ENCODE peak calls at places on chromosomes 6 and 20, in nine cellular contexts. One of them, this sample, is unnamed.
A peak's percentile ranks its signal among the peaks of the same experiment; 100 is the strongest.

GRCh38 chr6:160226118-160226541 is 32.5 kb downstream of the SLC22A2 start:
- DNase-seq in IMR-90: no peak
- DNase-seq in small intestine: no peak
- DNase-seq in fibroblast of lung: no peak
- DNase-seq in CD8-positive, alpha-beta memory T cell: no peak
- DNase-seq in HAP-1: no peak
- DNase-seq in BE2C: no peak
- DNase-seq in left lung: no peak
- DNase-seq in tibial artery: no peak
- DNase-seq in this sample: no peak

GRCh38 chr6:25006565-25007001 is 70.8 kb upstream of the RIPOR2 start:
- DNase-seq in left lung: peak; percentile 76
- DNase-seq in small intestine: peak; percentile 71
- DNase-seq in IMR-90: no peak
- DNase-seq in fibroblast of lung: peak; percentile 56
- DNase-seq in CD8-positive, alpha-beta memory T cell: peak; percentile 36
- DNase-seq in HAP-1: no peak
- DNase-seq in BE2C: no peak
- DNase-seq in tibial artery: peak; percentile 78
- DNase-seq in this sample: no peak

GRCh38 chr20:34269996-34270627 is 28.9 kb downstream of the ASIP start:
- DNase-seq in CD8-positive, alpha-beta memory T cell: no peak
- DNase-seq in IMR-90: no peak
- DNase-seq in fibroblast of lung: peak; percentile 34
- DNase-seq in small intestine: no peak
- DNase-seq in left lung: no peak
- DNase-seq in BE2C: no peak
- DNase-seq in HAP-1: no peak
- DNase-seq in tibial artery: no peak
- DNase-seq in this sample: no peak

GRCh38 chr6:122153530-122153929 is 245.9 kb upstream of the HSF2 start:
- DNase-seq in tibial artery: no peak
- DNase-seq in BE2C: no peak
- DNase-seq in small intestine: no peak
- DNase-seq in fibroblast of lung: no peak
- DNase-seq in HAP-1: no peak
- DNase-seq in IMR-90: no peak
- DNase-seq in left lung: no peak
- DNase-seq in CD8-positive, alpha-beta memory T cell: no peak
- DNase-seq in this sample: no peak

GRCh38 chr6:146543940-146544661 is 468 bp downstream of the RAB32 start:
- DNase-seq in HAP-1: peak; percentile 18
- DNase-seq in left lung: peak; percentile 46
- DNase-seq in fibroblast of lung: peak; percentile 48
- DNase-seq in tibial artery: peak; percentile 80
- DNase-seq in BE2C: peak; percentile 6
- DNase-seq in CD8-positive, alpha-beta memory T cell: no peak
- DNase-seq in small intestine: peak; percentile 64
- DNase-seq in IMR-90: peak; percentile 38
- DNase-seq in this sample: no peak

GRCh38 chr6:98463038-98463437 is 371.3 kb upstream of the POU3F2 start:
- DNase-seq in small intestine: no peak
- DNase-seq in left lung: no peak
- DNase-seq in IMR-90: no peak
- DNase-seq in BE2C: no peak
- DNase-seq in CD8-positive, alpha-beta memory T cell: no peak
- DNase-seq in fibroblast of lung: no peak
- DNase-seq in tibial artery: no peak
- DNase-seq in HAP-1: no peak
- DNase-seq in this sample: no peak

GRCh38 chr6:12709116-12709515 is 7.5 kb upstream of the PHACTR1 start:
- DNase-seq in fibroblast of lung: no peak
- DNase-seq in IMR-90: no peak
- DNase-seq in left lung: no peak
- DNase-seq in BE2C: no peak
- DNase-seq in tibial artery: no peak
- DNase-seq in CD8-positive, alpha-beta memory T cell: no peak
- DNase-seq in small intestine: no peak
- DNase-seq in HAP-1: no peak
- DNase-seq in this sample: no peak

GRCh38 chr6:154433477-154434241 is 76.8 kb downstream of the CNKSR3 start:
- DNase-seq in HAP-1: peak; percentile 75
- DNase-seq in IMR-90: no peak
- DNase-seq in fibroblast of lung: no peak
- DNase-seq in tibial artery: no peak
- DNase-seq in small intestine: no peak
- DNase-seq in left lung: no peak
- DNase-seq in CD8-positive, alpha-beta memory T cell: no peak
- DNase-seq in BE2C: no peak
- DNase-seq in this sample: no peak

GRCh38 chr6:3260296-3260695 is 1.5 kb downstream of the PSMG4 start:
- DNase-seq in BE2C: no peak
- DNase-seq in fibroblast of lung: no peak
- DNase-seq in left lung: no peak
- DNase-seq in small intestine: no peak
- DNase-seq in HAP-1: peak; percentile 47
- DNase-seq in tibial artery: no peak
- DNase-seq in CD8-positive, alpha-beta memory T cell: no peak
- DNase-seq in IMR-90: no peak
- DNase-seq in this sample: no peak

DNA sequence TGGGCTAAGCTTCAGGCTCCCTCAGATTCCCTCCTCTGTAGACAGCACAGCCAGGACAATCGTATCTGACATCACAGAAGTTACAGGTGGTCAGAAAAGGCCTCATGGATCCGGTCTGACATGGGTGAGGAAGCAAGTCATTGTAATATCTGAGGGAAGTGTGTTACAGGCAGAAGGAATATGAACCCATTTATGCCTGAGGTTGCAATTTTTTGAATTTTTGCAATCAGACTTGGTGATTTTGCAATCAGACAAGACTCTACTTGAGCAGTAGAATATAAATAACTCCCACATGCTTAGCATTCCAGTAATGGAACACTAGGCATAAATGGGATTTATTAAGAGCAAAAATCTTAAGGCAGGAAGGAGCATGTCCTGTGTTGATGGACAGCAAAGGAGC is 52.1 kb downstream of the CBLN4 start:
- DNase-seq in fibroblast of lung: no peak
- DNase-seq in small intestine: no peak
- DNase-seq in CD8-positive, alpha-beta memory T cell: no peak
- DNase-seq in BE2C: no peak
- DNase-seq in left lung: no peak
- DNase-seq in tibial artery: no peak
- DNase-seq in HAP-1: no peak
- DNase-seq in IMR-90: no peak
- DNase-seq in this sample: no peak
- H3K9me3 ChIP-seq in fibroblast of lung: no peaks in the 10 kb centered on the region
- H3K9me3 ChIP-seq in small intestine: no peaks in the 10 kb centered on the region
- H3K9me3 ChIP-seq in CD8-positive, alpha-beta memory T cell: no peaks in the 10 kb centered on the region
- H3K9me3 ChIP-seq in BE2C: no peaks in the 10 kb centered on the region
- H3K9me3 ChIP-seq in left lung: no peaks in the 10 kb centered on the region
- H3K9me3 ChIP-seq in tibial artery: no peaks in the 10 kb centered on the region
- H3K9me3 ChIP-seq in HAP-1: no peaks in the 10 kb centered on the region
- H3K9me3 ChIP-seq in IMR-90: peaks cover 13% of the 10 kb centered on the region
- H3K9me3 ChIP-seq in this sample: peaks cover 3% of the 10 kb centered on the region

GRCh38 chr6:164107297-164107995 is 692.9 kb downstream of the QKI start:
- DNase-seq in CD8-positive, alpha-beta memory T cell: no peak
- DNase-seq in HAP-1: no peak
- DNase-seq in left lung: no peak
- DNase-seq in fibroblast of lung: peak; percentile 9
- DNase-seq in small intestine: no peak
- DNase-seq in tibial artery: no peak
- DNase-seq in BE2C: no peak
- DNase-seq in IMR-90: no peak
- DNase-seq in this sample: no peak

GRCh38 chr6:164108869-164109769 is 694.6 kb downstream of the QKI start:
- DNase-seq in IMR-90: no peak
- DNase-seq in left lung: no peak
- DNase-seq in small intestine: no peak
- DNase-seq in CD8-positive, alpha-beta memory T cell: no peak
- DNase-seq in HAP-1: no peak
- DNase-seq in fibroblast of lung: peak; percentile 19
- DNase-seq in tibial artery: no peak
- DNase-seq in BE2C: no peak
- DNase-seq in this sample: no peak

GRCh38 chr6:164109770-164110140 is 695.2 kb downstream of the QKI start:
- DNase-seq in small intestine: no peak
- DNase-seq in HAP-1: peak; percentile 27
- DNase-seq in IMR-90: no peak
- DNase-seq in fibroblast of lung: no peak
- DNase-seq in tibial artery: no peak
- DNase-seq in left lung: no peak
- DNase-seq in CD8-positive, alpha-beta memory T cell: no peak
- DNase-seq in BE2C: peak; percentile 28
- DNase-seq in this sample: no peak

GRCh38 chr6:164106345-164106769 is 691.8 kb downstream of the QKI start:
- DNase-seq in tibial artery: no peak
- DNase-seq in small intestine: no peak
- DNase-seq in CD8-positive, alpha-beta memory T cell: no peak
- DNase-seq in HAP-1: peak; percentile 62
- DNase-seq in left lung: no peak
- DNase-seq in fibroblast of lung: no peak
- DNase-seq in IMR-90: no peak
- DNase-seq in BE2C: peak; percentile 60
- DNase-seq in this sample: no peak

GRCh38 chr6:164108092-164108491 is 693.6 kb downstream of the QKI start:
- DNase-seq in fibroblast of lung: no peak
- DNase-seq in BE2C: no peak
- DNase-seq in small intestine: no peak
- DNase-seq in left lung: no peak
- DNase-seq in IMR-90: no peak
- DNase-seq in CD8-positive, alpha-beta memory T cell: no peak
- DNase-seq in tibial artery: no peak
- DNase-seq in HAP-1: no peak
- DNase-seq in this sample: no peak
- H3K9me3 ChIP-seq in fibroblast of lung: no peaks in the 10 kb centered on the region
- H3K9me3 ChIP-seq in BE2C: no peaks in the 10 kb centered on the region
- H3K9me3 ChIP-seq in small intestine: peaks cover 2% of the 10 kb centered on the region
- H3K9me3 ChIP-seq in left lung: no peaks in the 10 kb centered on the region
- H3K9me3 ChIP-seq in IMR-90: peaks cover 32% of the 10 kb centered on the region
- H3K9me3 ChIP-seq in CD8-positive, alpha-beta memory T cell: no peaks in the 10 kb centered on the region
- H3K9me3 ChIP-seq in tibial artery: no peaks in the 10 kb centered on the region
- H3K9me3 ChIP-seq in HAP-1: no peaks in the 10 kb centered on the region
- H3K9me3 ChIP-seq in this sample: no peaks in the 10 kb centered on the region

GRCh38 chr20:22667198-22667597 is 82.8 kb upstream of the FOXA2 start:
- DNase-seq in BE2C: no peak
- DNase-seq in IMR-90: no peak
- DNase-seq in CD8-positive, alpha-beta memory T cell: no peak
- DNase-seq in left lung: no peak
- DNase-seq in fibroblast of lung: no peak
- DNase-seq in tibial artery: no peak
- DNase-seq in small intestine: no peak
- DNase-seq in HAP-1: no peak
- DNase-seq in this sample: no peak
- H3K9me3 ChIP-seq in BE2C: no peaks in the 10 kb centered on the region
- H3K9me3 ChIP-seq in IMR-90: no peaks in the 10 kb centered on the region
- H3K9me3 ChIP-seq in CD8-positive, alpha-beta memory T cell: no peaks in the 10 kb centered on the region
- H3K9me3 ChIP-seq in left lung: no peaks in the 10 kb centered on the region
- H3K9me3 ChIP-seq in fibroblast of lung: no peaks in the 10 kb centered on the region
- H3K9me3 ChIP-seq in tibial artery: peaks cover 9% of the 10 kb centered on the region
- H3K9me3 ChIP-seq in small intestine: no peaks in the 10 kb centered on the region
- H3K9me3 ChIP-seq in HAP-1: no peaks in the 10 kb centered on the region
- H3K9me3 ChIP-seq in this sample: no peaks in the 10 kb centered on the region

DNA sequence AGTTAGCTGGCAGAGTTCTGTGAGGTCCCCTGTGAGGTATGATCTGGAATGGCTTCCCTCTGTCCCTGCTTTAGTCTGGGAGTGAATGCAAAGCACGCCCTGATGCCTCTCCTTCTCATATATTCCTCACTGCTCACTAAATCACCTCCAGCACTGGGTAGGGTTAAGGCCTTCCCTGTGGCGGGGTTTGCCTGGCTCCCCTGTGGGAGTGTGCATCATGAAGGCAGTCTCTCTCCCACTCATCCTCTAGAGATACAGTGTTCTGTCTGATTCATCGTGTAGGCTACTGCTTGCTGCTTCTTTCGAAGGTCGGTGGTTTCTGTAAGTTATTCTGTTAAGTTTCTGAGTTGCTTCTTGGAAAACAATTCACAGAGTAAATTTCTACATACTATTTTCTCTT is 420.0 kb upstream of the EYS start:
- DNase-seq in fibroblast of lung: no peak
- DNase-seq in tibial artery: no peak
- DNase-seq in left lung: no peak
- DNase-seq in CD8-positive, alpha-beta memory T cell: no peak
- DNase-seq in IMR-90: no peak
- DNase-seq in HAP-1: no peak
- DNase-seq in BE2C: no peak
- DNase-seq in small intestine: no peak
- DNase-seq in this sample: no peak
- H3K9me3 ChIP-seq in fibroblast of lung: no peaks in the 10 kb centered on the region
- H3K9me3 ChIP-seq in tibial artery: no peaks in the 10 kb centered on the region
- H3K9me3 ChIP-seq in left lung: no peaks in the 10 kb centered on the region
- H3K9me3 ChIP-seq in CD8-positive, alpha-beta memory T cell: no peaks in the 10 kb centered on the region
- H3K9me3 ChIP-seq in IMR-90: peaks cover 12% of the 10 kb centered on the region
- H3K9me3 ChIP-seq in HAP-1: no peaks in the 10 kb centered on the region
- H3K9me3 ChIP-seq in BE2C: no peaks in the 10 kb centered on the region
- H3K9me3 ChIP-seq in small intestine: no peaks in the 10 kb centered on the region
- H3K9me3 ChIP-seq in this sample: no peaks in the 10 kb centered on the region

GRCh38 chr6:164998297-164998696 is 311.1 kb downstream of the C6orf118 start:
- DNase-seq in small intestine: no peak
- DNase-seq in CD8-positive, alpha-beta memory T cell: no peak
- DNase-seq in BE2C: no peak
- DNase-seq in fibroblast of lung: no peak
- DNase-seq in IMR-90: no peak
- DNase-seq in tibial artery: no peak
- DNase-seq in HAP-1: no peak
- DNase-seq in left lung: no peak
- DNase-seq in this sample: no peak

GRCh38 chr6:165001502-165002157 is 307.8 kb downstream of the C6orf118 start:
- DNase-seq in CD8-positive, alpha-beta memory T cell: no peak
- DNase-seq in HAP-1: no peak
- DNase-seq in left lung: no peak
- DNase-seq in IMR-90: no peak
- DNase-seq in fibroblast of lung: no peak
- DNase-seq in tibial artery: no peak
- DNase-seq in small intestine: no peak
- DNase-seq in BE2C: no peak
- DNase-seq in this sample: no peak

GRCh38 chr6:165002866-165003265 is 306.5 kb downstream of the C6orf118 start:
- DNase-seq in BE2C: no peak
- DNase-seq in CD8-positive, alpha-beta memory T cell: no peak
- DNase-seq in fibroblast of lung: no peak
- DNase-seq in left lung: no peak
- DNase-seq in small intestine: no peak
- DNase-seq in HAP-1: no peak
- DNase-seq in IMR-90: no peak
- DNase-seq in tibial artery: no peak
- DNase-seq in this sample: no peak

GRCh38 chr6:165002358-165002757 is 307.0 kb downstream of the C6orf118 start:
- DNase-seq in CD8-positive, alpha-beta memory T cell: no peak
- DNase-seq in BE2C: no peak
- DNase-seq in left lung: no peak
- DNase-seq in tibial artery: no peak
- DNase-seq in IMR-90: no peak
- DNase-seq in fibroblast of lung: no peak
- DNase-seq in HAP-1: no peak
- DNase-seq in small intestine: no peak
- DNase-seq in this sample: no peak
- H3K9me3 ChIP-seq in CD8-positive, alpha-beta memory T cell: no peaks in the 10 kb centered on the region
- H3K9me3 ChIP-seq in BE2C: no peaks in the 10 kb centered on the region
- H3K9me3 ChIP-seq in left lung: no peaks in the 10 kb centered on the region
- H3K9me3 ChIP-seq in tibial artery: no peaks in the 10 kb centered on the region
- H3K9me3 ChIP-seq in IMR-90: peaks cover 12% of the 10 kb centered on the region
- H3K9me3 ChIP-seq in fibroblast of lung: no peaks in the 10 kb centered on the region
- H3K9me3 ChIP-seq in HAP-1: no peaks in the 10 kb centered on the region
- H3K9me3 ChIP-seq in small intestine: peaks cover 6% of the 10 kb centered on the region
- H3K9me3 ChIP-seq in this sample: no peaks in the 10 kb centered on the region

GRCh38 chr6:316753-317038 is 24.4 kb downstream of the DUSP22 start:
- DNase-seq in HAP-1: no peak
- DNase-seq in IMR-90: no peak
- DNase-seq in small intestine: no peak
- DNase-seq in CD8-positive, alpha-beta memory T cell: no peak
- DNase-seq in left lung: no peak
- DNase-seq in fibroblast of lung: no peak
- DNase-seq in tibial artery: no peak
- DNase-seq in BE2C: no peak
- DNase-seq in this sample: no peak
- H3K9me3 ChIP-seq in HAP-1: peaks cover 23% of the 10 kb centered on the region
- H3K9me3 ChIP-seq in IMR-90: peaks cover under 1% of the 10 kb centered on the region
- H3K9me3 ChIP-seq in small intestine: no peaks in the 10 kb centered on the region
- H3K9me3 ChIP-seq in CD8-positive, alpha-beta memory T cell: no peaks in the 10 kb centered on the region
- H3K9me3 ChIP-seq in left lung: no peaks in the 10 kb centered on the region
- H3K9me3 ChIP-seq in fibroblast of lung: no peaks in the 10 kb centered on the region
- H3K9me3 ChIP-seq in tibial artery: no peaks in the 10 kb centered on the region
- H3K9me3 ChIP-seq in BE2C: peaks cover 6% of the 10 kb centered on the region
- H3K9me3 ChIP-seq in this sample: no peaks in the 10 kb centered on the region